ENCODE peak calls at places on chromosomes 12 and 14, in seven cellular contexts. W is AG10803, E is AG09319, V is GM13976, M is HFF-Myc, X is suprapubic skin, Z is thyroid gland. B is an unnamed sample.
A peak's percentile ranks its signal among the peaks of the same experiment; 100 is the strongest.

GRCh38 chr14:101473795-101474562 is 87.3 kb upstream of the DIO3 start:
- DNase-seq in W (no peak), E (no peak), V (no peak), M (no peak), X (peak; percentile 65), Z (peak; percentile 18), B (no peak)

GRCh38 chr12:93430280-93430679 is 11.5 kb downstream of the UBE2N start:
- DNase-seq in W (no peak), E (no peak), V (no peak), M (no peak), X (no peak), Z (no peak), B (no peak)

GRCh38 chr12:52615208-52615868 is 3.0 kb downstream of the KRT73 start:
- DNase-seq in W (peak; percentile 27), E (no peak), V (no peak), M (no peak), X (no peak), Z (no peak), B (no peak)

GRCh38 chr14:99684356-99684952 is 356 bp downstream of the CYP46A1 start:
- DNase-seq in W (no peak), E (no peak), V (no peak), M (no peak), X (peak; percentile 77), Z (no peak), B (no peak)

GRCh38 chr14:93713726-93714405 is 74.4 kb downstream of the PRIMA1 start:
- DNase-seq in W (no peak), E (no peak), V (peak; percentile 19), M (no peak), X (no peak), Z (no peak), B (no peak)

GRCh38 chr12:94203796-94204195 is 55.4 kb downstream of the PLXNC1 start:
- DNase-seq in W (no peak), E (no peak), V (no peak), M (no peak), X (no peak), Z (no peak), B (no peak)

GRCh38 chr12:22121224-22121623 is 75.2 kb downstream of the CMAS start:
- DNase-seq in W (no peak), E (no peak), V (peak; percentile 35), M (no peak), X (no peak), Z (peak; percentile 18), B (no peak)

GRCh38 chr14:68230941-68231717 is 411.6 kb downstream of the RAD51B start:
- DNase-seq in W (peak; percentile 59), E (no peak), V (no peak), M (no peak), X (no peak), Z (no peak), B (no peak)

GRCh38 chr14:37610945-37611523 is 15.6 kb downstream of the TTC6 start:
- DNase-seq in W (no peak), E (no peak), V (no peak), M (no peak), X (no peak), Z (no peak), B (no peak)

GRCh38 chr14:91220581-91221000 is 23.9 kb downstream of the GPR68 start:
- DNase-seq in W (no peak), E (no peak), V (no peak), M (no peak), X (no peak), Z (no peak), B (no peak)

GRCh38 chr12:116454076-116454475 is 105.1 kb upstream of the MAP1LC3B2 start:
- DNase-seq in W (no peak), E (no peak), V (no peak), M (no peak), X (no peak), Z (no peak), B (no peak)

GRCh38 chr12:109706747-109707469 is 6.7 kb upstream of the FAM222A start:
- DNase-seq in W (no peak), E (no peak), V (no peak), M (no peak), X (no peak), Z (no peak), B (no peak)

GRCh38 chr14:105075364-105076295 is 10.4 kb upstream of the GPR132 start:
- DNase-seq in W (no peak), E (no peak), V (peak; percentile 87), M (no peak), X (no peak), Z (peak; percentile 75), B (peak; percentile 88)

GRCh38 chr14:56945291-56945690 is 135.0 kb upstream of the OTX2 start:
- DNase-seq in W (no peak), E (no peak), V (no peak), M (no peak), X (no peak), Z (no peak), B (no peak)

GRCh38 chr14:106268013-106268727 is 741.8 kb downstream of the TMEM121 start:
- DNase-seq in W (no peak), E (no peak), V (peak; percentile 10), M (no peak), X (no peak), Z (no peak), B (peak; percentile 24)

GRCh38 chr14:88195676-88196075 is 127.4 kb downstream of the KCNK10 start:
- DNase-seq in W (no peak), E (no peak), V (no peak), M (no peak), X (no peak), Z (no peak), B (no peak)

GRCh38 chr12:62686938-62687337 is 220.3 kb downstream of the MON2 start:
- DNase-seq in W (peak; percentile 89), E (no peak), V (no peak), M (no peak), X (no peak), Z (no peak), B (no peak)

GRCh38 chr14:48140804-48141203 is 465.4 kb upstream of the MDGA2 start:
- DNase-seq in W (no peak), E (no peak), V (no peak), M (no peak), X (no peak), Z (no peak), B (no peak)

GRCh38 chr12:70365648-70366518 is at the start of gene KCNMB4:
- DNase-seq in W (peak; percentile 11), E (no peak), V (peak; percentile 94), M (no peak), X (peak; percentile 83), Z (peak; percentile 64), B (peak; percentile 96)

GRCh38 chr12:3342051-3342450 is 149.0 kb upstream of the PRMT8 start:
- DNase-seq in W (peak; percentile 26), E (peak; percentile 4), V (peak; percentile 50), M (peak; percentile 19), X (no peak), Z (peak; percentile 29), B (peak; percentile 47)

GRCh38 chr14:72892103-72892878 is 1.6 kb downstream of the DPF3 start:
- DNase-seq in W (no peak), E (no peak), V (peak; percentile 42), M (no peak), X (no peak), Z (no peak), B (peak; percentile 39)

GRCh38 chr12:110353211-110353965 is 50.1 kb downstream of the ANAPC7 start:
- DNase-seq in W (no peak), E (no peak), V (no peak), M (no peak), X (no peak), Z (no peak), B (no peak)

DNA sequence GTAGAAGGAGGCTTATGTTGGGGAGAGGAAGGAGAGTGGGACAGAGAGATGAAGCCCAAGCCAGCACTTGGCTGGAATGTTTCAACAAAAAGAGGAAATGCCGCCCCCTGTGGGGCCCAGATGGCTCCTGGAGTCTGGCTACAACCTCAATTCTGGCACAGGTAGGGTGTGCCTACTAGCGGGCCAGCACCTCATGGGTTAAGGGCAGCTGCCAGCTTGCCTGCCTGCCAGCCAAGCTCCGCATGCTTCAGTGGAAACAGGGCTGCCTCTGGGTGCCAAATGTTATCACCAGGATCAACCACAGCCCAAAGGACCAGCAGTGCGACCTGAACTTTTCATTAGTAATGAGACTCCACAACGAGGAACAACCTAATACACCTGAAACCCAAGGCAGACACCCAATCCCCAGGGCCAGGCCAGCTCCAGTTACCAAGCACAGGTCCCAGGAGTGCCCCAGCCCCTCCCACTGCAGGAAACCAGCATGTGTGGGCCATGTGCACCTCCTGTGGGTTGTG is 11.3 kb downstream of the RAB15 start:
- DNase-seq in W (no peak), E (no peak), V (no peak), M (no peak), X (no peak), Z (peak; percentile 60), B (no peak)
- TF ChIP-seq CTCF in W (no peak), E (no peak), V (no peak), M (no peak), X (no peak), Z (no peak), B (no peak)

GRCh38 chr12:67415473-67415872 is 146.3 kb downstream of the CAND1 start:
- DNase-seq in W (peak; percentile 65), E (no peak), V (peak; percentile 22), M (no peak), X (no peak), Z (peak; percentile 30), B (no peak)
- TF ChIP-seq CTCF in W (peak; percentile 66), E (peak; percentile 41), V (peak; percentile 23), M (peak; percentile 48), X (no peak), Z (no peak), B (peak; percentile 47)

GRCh38 chr12:114933428-114934160 is 249.6 kb upstream of the TBX3 start:
- DNase-seq in W (peak; percentile 88), E (peak; percentile 59), V (no peak), M (no peak), X (no peak), Z (no peak), B (no peak)

GRCh38 chr12:114936148-114937099 is 252.4 kb upstream of the TBX3 start:
- DNase-seq in W (peak; percentile 47), E (no peak), V (no peak), M (no peak), X (no peak), Z (peak; percentile 22), B (no peak)

GRCh38 chr12:114932806-114933205 is 248.8 kb upstream of the TBX3 start:
- DNase-seq in W (no peak), E (no peak), V (no peak), M (no peak), X (no peak), Z (no peak), B (no peak)

GRCh38 chr12:114938487-114939210 is 254.7 kb upstream of the TBX3 start:
- DNase-seq in W (no peak), E (no peak), V (no peak), M (no peak), X (no peak), Z (no peak), B (no peak)

DNA sequence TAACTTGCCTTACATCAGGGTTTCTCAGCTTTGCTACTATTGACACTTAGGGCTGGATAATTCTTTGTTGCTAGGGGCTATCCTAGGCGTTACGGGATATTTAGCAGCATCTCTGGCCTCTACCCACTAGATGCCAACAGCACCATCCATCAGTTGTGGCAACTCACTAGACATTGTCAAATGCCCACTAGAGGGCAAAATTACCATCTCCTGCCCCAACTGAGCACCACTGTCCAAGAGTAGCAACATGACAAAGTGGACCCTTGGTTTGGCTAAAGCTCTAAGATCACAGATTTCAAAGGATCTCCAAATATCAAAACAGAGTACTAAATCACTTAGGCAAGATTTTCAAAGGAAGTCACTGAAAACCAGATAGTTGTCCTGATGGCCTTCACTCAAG is 251.7 kb upstream of the TBX3 start:
- DNase-seq in W (no peak), E (no peak), V (no peak), M (no peak), X (no peak), Z (no peak), B (no peak)
- TF ChIP-seq CTCF in W (peak; percentile 8), E (peak; percentile 5), V (no peak), M (peak; percentile 26), X (no peak), Z (no peak), B (no peak)

GRCh38 chr12:25958254-25959068 is at the start of gene RASSF8:
- DNase-seq in W (peak; percentile 76), E (peak; percentile 58), V (peak; percentile 83), M (no peak), X (no peak), Z (peak; percentile 78), B (peak; percentile 82)
- TF ChIP-seq CTCF in W (no peak), E (no peak), V (no peak), M (no peak), X (no peak), Z (no peak), B (peak; percentile 15)

B was measured in GM13977.